ENCODE peak calls at places on chromosomes 3 and 15, in seven cellular contexts. B is PC-3, H is OCI-LY7, C is esophagus muscularis mucosa, D is ovary, F is A549, A is upper lobe of left lung. P is an unnamed sample.
A peak's percentile ranks its signal among the peaks of the same experiment; 100 is the strongest.

GRCh38 chr3:114848087-114848486 is 299.0 kb downstream of the ZBTB20 start:
- DNase-seq in D (no peak), H (no peak), C (no peak), F (no peak), B (no peak), A (no peak), P (no peak)

GRCh38 chr3:15438988-15439387 is 11.6 kb downstream of the EAF1 start:
- DNase-seq in A (no peak), F (no peak), D (no peak), H (no peak), C (no peak), B (no peak), P (no peak)

GRCh38 chr15:57143511-57144078 is 225.2 kb downstream of the TCF12 start:
- DNase-seq in C (no peak), F (no peak), B (no peak), H (no peak), A (no peak), D (no peak), P (no peak)

GRCh38 chr3:128338536-128339400 is 127.9 kb downstream of the DNAJB8 start:
- DNase-seq in C (no peak), D (peak; percentile 1), B (no peak), F (no peak), H (no peak), A (no peak), P (no peak)

GRCh38 chr3:72678892-72679291 is 169.4 kb downstream of the SHQ1 start:
- DNase-seq in B (peak; percentile 83), A (no peak), F (no peak), H (no peak), D (no peak), C (no peak), P (no peak)

GRCh38 chr3:110413807-110414748 is 657.5 kb upstream of the NECTIN3 start:
- DNase-seq in B (peak; percentile 70), C (no peak), D (no peak), A (no peak), H (no peak), F (peak; percentile 12), P (no peak)

GRCh38 chr15:72197460-72198409 is at the start of gene GRAMD2A:
- DNase-seq in C (no peak), A (peak; percentile 93), F (peak; percentile 30), B (no peak), H (no peak), D (no peak), P (no peak)

GRCh38 chr3:49553320-49553689 is 972 bp upstream of the BSN start:
- DNase-seq in A (no peak), C (no peak), H (no peak), F (no peak), D (no peak), B (no peak), P (no peak)

GRCh38 chr15:78542647-78543046 is 2.4 kb downstream of the PSMA4 start:
- DNase-seq in H (no peak), C (no peak), B (no peak), D (no peak), A (no peak), F (no peak), P (no peak)

GRCh38 chr15:78540955-78541743 is 905 bp downstream of the PSMA4 start:
- DNase-seq in D (no peak), A (no peak), F (peak; percentile 12), H (peak; percentile 11), C (no peak), B (peak; percentile 11), P (no peak)

GRCh38 chr15:78540135-78540954 is at the start of gene PSMA4:
- DNase-seq in B (peak; percentile 79), H (peak; percentile 93), F (peak; percentile 95), A (peak; percentile 98), D (peak; percentile 94), C (peak; percentile 98), P (peak; percentile 97)

GRCh38 chr15:78538358-78538757 is 1.9 kb upstream of the PSMA4 start:
- DNase-seq in F (no peak), B (no peak), A (no peak), C (no peak), D (no peak), H (no peak), P (no peak)

DNA sequence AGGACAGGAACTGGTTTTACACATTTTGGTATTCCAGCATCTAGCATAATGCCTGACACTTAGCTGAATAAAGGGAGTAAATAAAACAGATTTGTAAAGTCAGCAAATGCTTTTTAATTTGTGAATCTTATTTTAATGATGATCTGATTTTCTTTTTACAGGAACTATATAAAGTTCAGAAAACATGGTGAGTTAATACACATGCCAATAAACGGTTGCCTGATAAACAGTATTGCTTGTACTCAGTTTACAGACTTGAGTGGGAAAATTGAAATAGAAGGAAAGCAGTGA is 1.4 kb downstream of the PSMA4 start:
- DNase-seq in D (no peak), C (no peak), B (no peak), A (no peak), F (no peak), H (no peak), P (no peak)
- H3K27ac ChIP-seq in D (no peak overlapping the region), C (peak overlapping the region; percentile 97), B (no peak overlapping the region), A (peak overlapping the region; percentile 93), F (peak overlapping the region; percentile 96), H (peak overlapping the region; percentile 53), P (peak overlapping the region; percentile 99)

DNA sequence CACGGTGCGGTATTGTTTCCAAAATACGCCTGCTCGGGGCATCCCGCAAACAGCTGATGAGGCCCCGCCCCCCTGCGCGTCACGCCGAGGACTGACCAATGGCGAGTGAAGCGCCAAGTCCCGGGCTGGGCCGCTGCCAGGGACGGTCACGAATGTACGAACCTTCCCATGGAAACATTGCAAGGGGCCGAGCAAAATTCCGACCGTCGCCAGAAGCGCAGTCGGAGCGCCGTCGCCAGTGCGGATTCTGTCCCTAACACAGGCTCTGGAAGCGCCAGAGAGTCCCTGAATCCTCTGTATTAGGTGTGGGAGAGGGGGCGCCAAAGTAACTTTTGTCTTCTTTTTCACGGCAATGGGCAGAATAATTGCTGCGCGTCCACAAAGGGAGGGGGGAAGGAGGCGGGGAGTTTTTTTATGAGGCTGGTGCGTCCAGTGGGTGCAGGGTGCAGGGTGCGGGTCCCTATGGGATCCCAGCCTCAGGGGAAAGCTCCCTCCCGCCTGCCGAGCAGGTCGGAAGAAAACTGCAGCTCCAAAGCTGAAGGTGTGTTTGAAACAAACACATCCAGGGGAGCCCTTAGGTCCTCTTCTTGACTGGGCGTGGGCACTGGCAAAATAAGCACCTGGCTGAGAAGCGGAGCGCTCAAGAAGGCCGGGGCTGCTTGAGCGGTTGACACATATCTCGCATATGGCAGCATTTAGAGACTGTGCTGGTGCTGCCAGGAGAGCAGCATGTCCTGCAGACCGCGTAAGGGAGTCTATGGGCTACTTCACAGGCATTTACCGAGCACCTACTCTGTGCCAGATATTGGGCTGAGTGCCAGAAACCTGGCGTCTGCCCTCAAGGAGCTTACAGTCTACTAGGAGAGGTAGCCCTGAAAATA is at the start of gene BMF:
- DNase-seq in C (peak; percentile 100), B (peak; percentile 100), A (peak; percentile 100), F (peak; percentile 96), D (peak; percentile 100), H (peak; percentile 98), P (peak; percentile 100)
- TF ChIP-seq CTCF in C (peak; percentile 25), B (peak; percentile 68), A (peak; percentile 9), F (peak; percentile 40), D (peak; percentile 28), H (peak; percentile 68), P (no peak)

GRCh38 chr3:52313774-52314188 is 2.3 kb upstream of the DNAH1 start:
- DNase-seq in A (no peak), D (no peak), C (no peak), B (peak; percentile 23), F (peak; percentile 33), H (peak; percentile 68), P (no peak)

GRCh38 chr3:52315006-52315405 is 1.1 kb upstream of the DNAH1 start:
- DNase-seq in D (no peak), A (no peak), B (no peak), F (no peak), C (no peak), H (no peak), P (no peak)

GRCh38 chr3:52313188-52313773 is 2.8 kb upstream of the DNAH1 start:
- DNase-seq in H (no peak), A (no peak), F (no peak), B (no peak), D (no peak), C (no peak), P (no peak)

GRCh38 chr3:52315977-52316764 is at the start of gene DNAH1:
- DNase-seq in H (no peak), A (no peak), D (no peak), C (no peak), B (no peak), F (no peak), P (no peak)

DNA sequence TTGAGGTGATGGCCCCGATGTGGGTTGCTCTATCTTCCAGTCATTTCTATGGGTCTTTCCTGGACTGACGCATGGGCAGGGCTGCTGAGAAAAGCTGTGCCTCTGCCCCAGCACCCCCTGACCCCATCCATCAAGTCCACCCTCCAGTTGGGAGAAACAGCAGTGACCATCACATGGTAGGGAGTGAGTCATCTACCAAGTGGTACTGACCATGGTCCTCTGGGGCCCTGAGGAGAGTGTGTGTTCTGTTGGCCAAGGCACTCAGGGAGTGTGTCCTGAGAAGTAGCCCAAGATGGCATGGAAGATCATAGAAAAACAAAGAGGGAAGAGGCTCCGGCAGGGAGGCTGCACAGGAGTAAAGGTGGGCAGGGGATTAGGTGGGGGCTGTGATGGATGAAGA is 1.6 kb upstream of the DNAH1 start:
- DNase-seq in H (no peak), A (no peak), C (no peak), B (no peak), D (no peak), F (no peak), P (no peak)
- H3K27ac ChIP-seq in H (no peak overlapping the region), A (peak overlapping the region; percentile 49), C (no peak overlapping the region), B (no peak overlapping the region), D (no peak overlapping the region), F (no peak overlapping the region), P (no peak overlapping the region)

DNA sequence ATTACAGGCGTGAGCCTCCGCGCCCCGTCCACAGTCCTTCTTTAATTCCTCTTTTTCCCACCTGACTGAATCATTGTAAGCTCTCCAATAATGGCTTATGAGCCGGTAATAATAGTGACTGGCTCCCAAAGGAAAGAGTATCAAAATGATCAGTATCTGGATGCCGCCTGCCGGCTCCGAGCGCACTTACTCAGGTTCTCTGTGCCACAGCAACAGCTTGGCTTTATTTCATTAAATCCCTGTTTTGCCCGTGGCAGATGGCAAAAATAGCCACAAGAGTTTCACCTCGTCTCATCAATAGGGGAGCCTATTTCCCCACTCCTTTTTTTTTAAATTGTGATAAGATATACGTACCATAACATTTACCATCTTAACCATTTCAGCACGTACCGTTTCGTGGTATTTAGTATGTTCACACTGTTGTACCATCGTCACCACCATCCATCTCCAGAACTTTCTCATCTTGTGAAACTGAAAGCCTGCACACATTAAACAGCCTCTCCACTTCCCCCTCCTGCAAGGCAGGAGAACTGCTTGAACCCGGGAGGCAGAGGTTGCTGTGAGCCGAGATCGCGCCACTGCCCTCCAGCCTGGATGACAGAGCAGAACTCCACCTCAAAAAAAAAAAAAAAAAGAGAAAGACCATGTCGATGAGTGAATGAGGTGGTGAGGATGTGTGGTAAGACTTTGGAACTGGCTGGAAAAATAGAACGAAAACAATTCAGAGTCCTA is 80.7 kb upstream of the DLG1 start:
- DNase-seq in F (no peak), H (no peak), B (no peak), A (peak; percentile 22), D (no peak), C (no peak), P (no peak)
- TF ChIP-seq CTCF in F (no peak), H (no peak), B (no peak), A (no peak), D (no peak), C (no peak), P (no peak)

P was measured in heart left ventricle.